ENCODE peak calls at places on chromosomes 7 and 10, in four cellular contexts. D is esophagus squamous epithelium, R is EH, A is psoas muscle. M is an unnamed sample.
A peak's percentile ranks its signal among the peaks of the same experiment; 100 is the strongest.

GRCh38 chr7:34036069-34036920 is 131.0 kb downstream of the BMPER start:
- DNase-seq in D (no peak), R (no peak), A (no peak), M (no peak)

GRCh38 chr10:21494221-21495001 is 31.1 kb downstream of the SKIDA1 start:
- DNase-seq in D (no peak), R (peak; percentile 42), A (peak; percentile 55), M (peak; percentile 85)

GRCh38 chr10:115898242-115898641 is 374.8 kb downstream of the GFRA1 start:
- DNase-seq in D (no peak), R (no peak), A (no peak), M (no peak)

GRCh38 chr7:2932761-2933251 is 88.7 kb upstream of the GNA12 start:
- DNase-seq in D (no peak), R (no peak), A (no peak), M (no peak)

GRCh38 chr10:96073722-96074121 is 30.3 kb downstream of the CCNJ start:
- DNase-seq in D (no peak), R (peak; percentile 83), A (no peak), M (no peak)

GRCh38 chr7:38704751-38705150 is 73.6 kb upstream of the AMPH start:
- DNase-seq in D (no peak), R (no peak), A (no peak), M (no peak)

GRCh38 chr10:16991011-16991410 is 138.6 kb downstream of the CUBN start:
- DNase-seq in D (no peak), R (no peak), A (no peak), M (no peak)

GRCh38 chr10:84665883-84666463 is 337.6 kb downstream of the CCSER2 start:
- DNase-seq in D (no peak), R (no peak), A (no peak), M (no peak)

GRCh38 chr10:113679463-113680171 is at the start of gene CASP7:
- DNase-seq in D (no peak), R (peak; percentile 86), A (peak; percentile 90), M (peak; percentile 56)

GRCh38 chr7:147999962-148000361 is 590.6 kb upstream of the C7orf33 start:
- DNase-seq in D (no peak), R (no peak), A (no peak), M (no peak)

GRCh38 chr10:78292987-78293865 is 259.6 kb downstream of the RPS24 start:
- DNase-seq in D (no peak), R (peak; percentile 34), A (no peak), M (no peak)

GRCh38 chr10:102948163-102948562 is 30.1 kb downstream of the CNNM2 start:
- DNase-seq in D (no peak), R (no peak), A (no peak), M (no peak)

GRCh38 chr7:427506-428103 is 92.0 kb downstream of the PDGFA start:
- DNase-seq in D (no peak), R (no peak), A (peak; percentile 20), M (no peak)

GRCh38 chr7:141430426-141431142 is 120.6 kb upstream of the AGK start:
- DNase-seq in D (no peak), R (no peak), A (no peak), M (no peak)

GRCh38 chr10:76550806-76551205 is 1086.8 kb downstream of the KCNMA1 start:
- DNase-seq in D (no peak), R (peak; percentile 83), A (no peak), M (peak; percentile 57)

GRCh38 chr7:2873146-2873545 is 29.0 kb upstream of the GNA12 start:
- DNase-seq in D (no peak), R (no peak), A (no peak), M (no peak)